ENCODE peak calls at places on chromosomes 6 and 20, in seven cellular contexts. O is fibroblast of villous mesenchyme; Q is IMR-90; D is mammary epithelial cell; W is uterus; C is CD8-positive, alpha-beta T cell; P is psoas muscle. F is an unnamed sample.

GRCh38 chr6:2209226-2209809 is 36.1 kb downstream of the GMDS start:
- DNase-seq in C (no peak), P (peak), O (peak), Q (peak), W (no peak), D (peak), F (peak)

GRCh38 chr20:57714409-57715267 is 4.8 kb upstream of the PMEPA1 start:
- DNase-seq in O (peak), D (peak), P (no peak), C (no peak), Q (peak), W (no peak), F (no peak)

GRCh38 chr6:153309666-153310065 is 178.6 kb upstream of the RGS17 start:
- DNase-seq in W (no peak), P (no peak), O (no peak), D (no peak), C (no peak), Q (no peak), F (no peak)

GRCh38 chr20:50067018-50067417 is 45.9 kb downstream of the UBE2V1 start:
- DNase-seq in O (no peak), D (no peak), P (no peak), W (no peak), Q (no peak), C (no peak), F (no peak)

GRCh38 chr20:53512076-53512475 is 81.6 kb downstream of the ZNF217 start:
- DNase-seq in Q (no peak), C (no peak), P (no peak), O (no peak), W (no peak), D (no peak), F (no peak)

GRCh38 chr20:46463852-46464251 is 49.5 kb downstream of the ZNF334 start:
- DNase-seq in O (no peak), C (no peak), Q (no peak), D (no peak), P (no peak), W (no peak), F (no peak)

GRCh38 chr6:2396856-2397640 is 151.6 kb upstream of the GMDS start:
- DNase-seq in D (no peak), P (no peak), C (no peak), O (peak), W (no peak), Q (peak), F (no peak)

GRCh38 chr6:27098956-27099355 is 148.5 kb upstream of the PRSS16 start:
- DNase-seq in W (no peak), O (no peak), C (no peak), P (no peak), D (no peak), Q (no peak), F (no peak)

GRCh38 chr20:12153616-12154015 is 235.9 kb downstream of the BTBD3 start:
- DNase-seq in D (peak), O (peak), P (no peak), W (no peak), C (no peak), Q (peak), F (no peak)

GRCh38 chr6:135630789-135631376 is 133.3 kb upstream of the AHI1 start:
- DNase-seq in O (no peak), P (no peak), Q (no peak), W (peak), C (no peak), D (no peak), F (no peak)

GRCh38 chr6:134774244-134774643 is 175.7 kb downstream of the ALDH8A1 start:
- DNase-seq in W (no peak), D (peak), Q (peak), P (no peak), C (no peak), O (peak), F (no peak)

GRCh38 chr6:104955927-104956662 is 812 bp upstream of the LIN28B start:
- DNase-seq in Q (no peak), C (no peak), O (no peak), P (no peak), D (no peak), W (no peak), F (peak)

DNA sequence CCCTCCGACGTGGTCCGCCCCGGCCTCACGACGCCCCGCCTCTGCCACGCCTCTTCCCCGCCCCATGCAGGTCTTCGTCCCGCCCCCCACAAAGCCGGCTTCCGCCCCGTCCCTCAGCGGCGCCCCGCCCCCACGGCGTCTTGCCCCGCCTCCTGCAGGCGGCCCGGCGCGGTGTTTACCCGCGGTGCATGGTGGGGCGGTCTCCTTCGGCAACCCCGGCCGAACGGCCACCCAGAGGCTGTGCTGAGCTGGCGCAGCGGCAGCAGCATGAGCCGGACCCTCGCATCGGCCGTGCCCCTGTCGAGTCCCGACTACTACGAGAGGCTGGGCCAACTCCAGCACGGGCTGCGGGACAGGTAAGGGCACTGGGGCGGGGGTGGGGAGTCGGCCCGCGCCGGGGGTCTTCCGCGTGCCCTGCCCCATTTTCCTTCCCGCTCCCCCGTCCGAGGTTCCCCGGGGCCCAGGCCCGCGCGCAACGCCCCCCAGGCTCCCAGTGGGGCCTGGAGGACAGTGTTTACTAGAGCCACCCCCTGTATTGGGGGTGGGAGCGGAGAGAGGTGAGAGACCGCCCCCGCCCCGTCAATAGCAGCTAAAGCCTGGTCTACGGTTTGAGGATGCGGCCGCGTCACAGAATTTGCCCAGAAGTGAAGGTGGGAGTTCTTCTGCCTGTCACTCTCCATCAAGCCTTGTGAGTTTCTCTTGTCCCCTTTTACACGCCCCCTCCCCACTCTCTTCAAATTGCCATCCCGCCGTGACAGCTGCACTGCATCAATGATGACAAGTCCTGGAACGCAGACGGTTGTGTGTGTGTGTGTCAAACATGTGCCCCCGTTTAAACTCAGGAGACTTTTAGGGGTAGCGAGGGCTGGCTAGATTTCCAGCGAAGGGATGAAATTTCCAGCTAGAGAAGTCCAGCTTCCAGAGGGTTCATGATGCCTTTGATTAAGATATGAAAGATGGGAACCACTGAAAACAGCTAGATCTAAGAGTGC is at the start of gene KIZ:
- DNase-seq in O (peak), Q (peak), C (peak), W (peak), P (peak), D (peak), F (peak)
- TF ChIP-seq CTCF in O (peak), Q (peak), C (peak), W (peak), P (peak), D (peak), F (no peak)

GRCh38 chr6:129893513-129894098 is 32.5 kb upstream of the TMEM244 start:
- DNase-seq in W (no peak), D (peak), O (peak), C (no peak), Q (peak), P (no peak), F (no peak)
- TF ChIP-seq CTCF in W (no peak), D (peak), O (peak), C (peak), Q (peak), P (peak), F (no peak)

DNA sequence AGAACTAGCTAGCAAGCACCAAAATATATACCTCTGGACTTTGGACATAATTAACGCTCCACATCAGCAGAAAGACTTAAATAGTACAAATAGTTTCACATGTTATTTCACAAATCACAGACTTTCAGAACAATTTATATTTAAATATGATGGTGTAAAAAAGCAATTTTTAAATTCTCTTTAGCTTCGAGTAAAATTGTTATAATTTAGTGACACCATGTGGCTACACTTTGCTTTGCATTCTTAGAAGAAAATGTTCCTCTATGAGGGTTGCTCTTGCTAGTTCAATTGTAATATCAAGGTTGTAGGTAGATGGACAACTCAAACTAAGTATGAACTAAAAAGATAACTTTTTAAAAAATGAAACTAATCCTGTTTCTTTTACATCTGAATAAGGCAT is 69.0 kb downstream of the BTBD9 start:
- DNase-seq in C (no peak), P (no peak), Q (peak), O (peak), D (no peak), W (no peak), F (no peak)
- TF ChIP-seq CTCF in C (peak), P (peak), Q (peak), O (peak), D (peak), W (no peak), F (peak)

GRCh38 chr6:169212897-169213813 is 40.5 kb downstream of the THBS2 start:
- DNase-seq in D (peak), O (peak), W (peak), P (peak), C (peak), Q (peak), F (peak)
- TF ChIP-seq CTCF in D (peak), O (peak), W (peak), P (peak), C (no peak), Q (peak), F (no peak)

DNA sequence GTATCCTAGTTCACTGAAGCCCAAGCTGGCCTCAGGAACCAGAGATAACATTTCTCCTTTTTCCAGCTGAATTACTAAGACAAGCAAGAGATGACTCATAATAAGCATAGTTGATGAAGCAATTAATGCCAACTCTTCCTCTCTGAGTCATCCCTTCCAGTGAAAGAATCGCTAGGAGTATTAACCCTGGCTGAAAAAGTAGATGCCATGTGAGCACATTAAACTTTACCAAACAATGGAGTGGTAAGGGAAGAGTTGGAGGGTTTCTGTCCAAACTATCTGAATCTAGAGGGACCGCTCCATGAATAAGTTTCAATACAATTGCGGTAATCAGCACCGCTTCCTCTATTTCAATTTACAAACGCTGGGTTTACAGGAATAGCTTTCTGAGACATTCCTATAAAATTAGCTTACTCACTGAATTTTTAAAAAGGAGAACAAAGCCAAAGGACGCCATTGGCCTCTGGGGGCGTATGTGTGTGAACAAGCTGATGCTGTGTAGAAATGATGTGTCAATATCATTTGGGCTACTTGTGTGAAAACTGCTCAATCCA is 48.3 kb downstream of the ATXN1 start:
- DNase-seq in O (peak), C (no peak), D (peak), Q (peak), W (peak), P (no peak), F (no peak)
- TF ChIP-seq CTCF in O (peak), C (no peak), D (peak), Q (peak), W (no peak), P (no peak), F (no peak)

GRCh38 chr6:37554480-37554819 is 54.8 kb upstream of the CCDC167 start:
- DNase-seq in Q (peak), D (peak), P (no peak), C (no peak), W (no peak), O (no peak), F (no peak)
- TF ChIP-seq CTCF in Q (no peak), D (no peak), P (no peak), C (no peak), W (no peak), O (no peak), F (no peak)

DNA sequence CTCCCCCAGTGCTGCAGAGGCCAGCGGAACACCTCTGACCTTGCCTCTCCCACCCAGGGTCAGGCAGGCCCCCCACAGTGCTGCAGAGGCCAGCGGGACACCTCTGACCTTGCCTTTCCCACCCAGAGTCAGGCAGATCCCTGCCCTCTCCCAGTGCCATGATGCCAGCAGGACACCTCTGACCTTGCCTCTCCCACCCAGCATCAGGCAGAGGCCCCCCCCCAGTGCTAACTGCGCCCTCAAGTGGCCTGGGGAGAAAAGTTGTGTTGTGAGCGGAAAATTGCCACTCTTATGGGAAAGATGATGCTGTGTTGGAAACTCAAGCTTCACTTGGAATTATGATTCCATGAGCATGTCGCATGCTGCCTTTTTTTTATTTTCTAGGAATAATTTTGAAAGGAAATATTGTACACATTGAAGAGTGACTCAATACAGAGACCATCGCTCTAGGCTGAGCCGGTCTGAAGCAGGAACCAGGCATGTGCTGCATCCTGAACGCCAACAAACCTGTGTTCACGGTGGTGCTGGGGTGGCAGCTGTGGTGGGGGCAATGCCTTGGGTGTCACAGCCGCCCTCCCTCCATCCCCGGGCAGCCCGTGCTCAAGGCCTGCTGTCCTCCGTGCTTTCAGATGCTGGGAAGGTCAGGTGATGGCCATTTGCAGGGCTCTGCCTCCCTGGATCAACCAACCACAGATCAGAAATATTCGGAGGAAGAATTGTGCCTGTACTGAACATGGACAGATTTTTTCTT is 98.6 kb downstream of the CDH4 start:
- DNase-seq in W (no peak), Q (no peak), P (no peak), O (no peak), C (no peak), D (no peak), F (peak)
- TF ChIP-seq CTCF in W (no peak), Q (no peak), P (no peak), O (no peak), C (no peak), D (no peak), F (peak)

F was measured in nephron progenitor cell.